ENCODE peak calls at places on chromosomes 2 and 18, in nine cellular contexts. G, F, S, Q, K, O, I, Y and H are unnamed samples. For H3K4me1, the result is how much of the 10 kb centered on the place peaks cover.

GRCh38 chr2:218465987-218466633 is 47.2 kb downstream of the VIL1 start:
- DNase-seq in S (no peak), I (peak), K (no peak), O (no peak), Q (no peak), F (no peak), Y (no peak), G (peak), H (no peak)

GRCh38 chr2:142131016-142131714 is at the start of gene LRP1B:
- DNase-seq in I (peak), Y (no peak), O (no peak), Q (no peak), S (no peak), F (no peak), K (peak), G (peak), H (no peak)

GRCh38 chr2:84846041-84846663 is 34.7 kb downstream of the TRABD2A start:
- DNase-seq in Q (no peak), I (no peak), F (no peak), Y (no peak), K (no peak), S (no peak), G (peak), O (no peak), H (no peak)

GRCh38 chr18:11178951-11179549 is 29.7 kb upstream of the PIEZO2 start:
- DNase-seq in O (no peak), S (peak), F (peak), Y (no peak), G (no peak), K (no peak), I (no peak), Q (no peak), H (peak)

GRCh38 chr2:160719116-160719515 is 225.5 kb upstream of the RBMS1 start:
- DNase-seq in O (no peak), Y (no peak), Q (no peak), K (no peak), S (no peak), G (no peak), F (no peak), I (peak), H (no peak)

GRCh38 chr2:24643051-24643450 is 150.1 kb downstream of the PTRHD1 start:
- DNase-seq in O (no peak), F (no peak), Y (no peak), S (no peak), K (no peak), I (no peak), Q (no peak), G (no peak), H (no peak)

GRCh38 chr18:75036941-75037516 is 171.9 kb downstream of the PTGR3 start:
- DNase-seq in O (no peak), G (no peak), Y (no peak), K (no peak), S (no peak), F (no peak), I (peak), Q (no peak), H (no peak)

GRCh38 chr18:59929621-59930295 is 30.0 kb downstream of the PMAIP1 start:
- DNase-seq in I (peak), O (no peak), G (no peak), S (no peak), Y (no peak), F (no peak), Q (no peak), K (no peak), H (no peak)

GRCh38 chr2:117378653-117379052 is 435.8 kb upstream of the DDX18 start:
- DNase-seq in O (no peak), Y (no peak), K (no peak), S (no peak), I (no peak), G (no peak), F (no peak), Q (no peak), H (no peak)

GRCh38 chr2:199042660-199043379 is 414.9 kb downstream of the SATB2 start:
- DNase-seq in G (no peak), K (no peak), S (no peak), O (no peak), Q (no peak), F (no peak), Y (no peak), I (no peak), H (no peak)

GRCh38 chr18:7681261-7681660 is 114.1 kb downstream of the PTPRM start:
- DNase-seq in G (no peak), Q (no peak), K (no peak), F (no peak), O (no peak), S (no peak), Y (no peak), I (no peak), H (no peak)

GRCh38 chr18:7678801-7679200 is 111.7 kb downstream of the PTPRM start:
- DNase-seq in F (no peak), K (no peak), G (no peak), S (no peak), O (no peak), I (no peak), Q (no peak), Y (no peak), H (no peak)

GRCh38 chr18:7677424-7677823 is 110.3 kb downstream of the PTPRM start:
- DNase-seq in Y (no peak), G (no peak), F (no peak), S (no peak), O (no peak), K (no peak), I (no peak), Q (no peak), H (no peak)

GRCh38 chr18:7677001-7677400 is 109.9 kb downstream of the PTPRM start:
- DNase-seq in F (no peak), Y (no peak), S (no peak), Q (no peak), O (no peak), I (no peak), K (no peak), G (no peak), H (no peak)

GRCh38 chr18:7676253-7676873 is 109.2 kb downstream of the PTPRM start:
- DNase-seq in Q (no peak), F (no peak), Y (no peak), G (no peak), S (no peak), O (no peak), K (no peak), I (no peak), H (no peak)
- H3K27ac ChIP-seq in Q (no peak), F (peak), Y (no peak), G (no peak), S (no peak), O (peak), K (no peak), I (no peak), H (peak)

DNA sequence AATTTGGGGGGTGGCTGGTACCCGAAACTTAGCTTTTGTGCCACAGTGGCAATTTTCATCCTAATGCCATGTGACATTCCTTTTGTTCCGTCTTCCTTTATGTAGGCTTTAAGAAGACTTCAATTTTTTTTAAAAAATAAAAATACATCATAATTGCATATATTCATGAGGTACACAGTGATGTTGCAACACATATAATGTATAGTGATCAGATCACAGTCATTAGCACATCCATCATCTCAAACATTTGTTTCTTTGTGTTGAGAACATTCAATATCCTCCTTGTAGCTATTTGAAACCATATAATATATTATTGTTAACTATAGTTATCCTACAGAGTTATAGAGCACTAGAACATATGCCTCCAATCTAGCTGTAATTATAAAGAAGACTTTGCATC is 6.0 kb upstream of the CLIP4 start:
- DNase-seq in Q (no peak), S (no peak), I (no peak), O (no peak), F (no peak), Y (no peak), G (no peak), K (no peak), H (no peak)
- H3K4me1 ChIP-seq in Q (under half), S (under half), I (under half), O (half or more), F (under half), Y (under half), G (under half), K (under half), H (under half)

GRCh38 chr2:83251473-83251872 is 1207.6 kb downstream of the SUCLG1 start:
- DNase-seq in I (no peak), Y (no peak), G (no peak), K (no peak), S (no peak), O (no peak), F (no peak), Q (no peak), H (no peak)
- H3K27ac ChIP-seq in I (no peak), Y (no peak), G (no peak), K (no peak), S (no peak), O (no peak), F (no peak), Q (no peak), H (no peak)

GRCh38 chr2:225276207-225276606 is 123.3 kb upstream of the NYAP2 start:
- DNase-seq in Y (no peak), Q (no peak), I (no peak), G (peak), K (no peak), S (no peak), F (no peak), O (no peak), H (no peak)

GRCh38 chr2:225270861-225271260 is 128.6 kb upstream of the NYAP2 start:
- DNase-seq in S (no peak), G (peak), O (peak), I (peak), Y (no peak), Q (no peak), K (no peak), F (no peak), H (no peak)

GRCh38 chr2:225274751-225275150 is 124.8 kb upstream of the NYAP2 start:
- DNase-seq in G (peak), F (no peak), K (no peak), Y (no peak), O (no peak), I (peak), S (no peak), Q (no peak), H (no peak)

GRCh38 chr2:225272173-225272572 is 127.3 kb upstream of the NYAP2 start:
- DNase-seq in F (no peak), I (no peak), K (no peak), Q (no peak), O (no peak), S (no peak), Y (no peak), G (no peak), H (no peak)

DNA sequence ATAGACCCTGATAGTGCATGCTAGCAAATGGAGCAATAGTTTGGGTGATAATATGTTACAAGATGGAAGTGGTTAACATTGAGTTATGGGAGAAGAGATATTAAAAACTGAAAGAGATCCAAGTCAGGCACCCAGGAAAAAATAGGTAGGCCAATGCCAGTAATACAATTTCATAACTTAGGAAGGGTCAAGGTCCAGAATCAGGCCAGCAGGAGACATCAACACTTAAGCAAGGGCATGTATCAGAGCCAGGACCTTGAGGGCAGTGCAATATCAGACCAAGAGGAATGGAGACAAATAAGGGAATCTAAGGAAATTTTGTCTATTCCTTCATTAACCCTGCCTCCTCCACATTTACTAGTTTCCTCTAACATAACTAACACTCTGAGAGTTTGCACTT is 124.1 kb upstream of the NYAP2 start:
- DNase-seq in F (no peak), G (no peak), I (no peak), Q (no peak), Y (no peak), O (no peak), K (no peak), S (no peak), H (no peak)
- H3K4me1 ChIP-seq in F (under half), G (under half), I (under half), Q (under half), Y (under half), O (under half), K (under half), S (under half), H (under half)

DNA sequence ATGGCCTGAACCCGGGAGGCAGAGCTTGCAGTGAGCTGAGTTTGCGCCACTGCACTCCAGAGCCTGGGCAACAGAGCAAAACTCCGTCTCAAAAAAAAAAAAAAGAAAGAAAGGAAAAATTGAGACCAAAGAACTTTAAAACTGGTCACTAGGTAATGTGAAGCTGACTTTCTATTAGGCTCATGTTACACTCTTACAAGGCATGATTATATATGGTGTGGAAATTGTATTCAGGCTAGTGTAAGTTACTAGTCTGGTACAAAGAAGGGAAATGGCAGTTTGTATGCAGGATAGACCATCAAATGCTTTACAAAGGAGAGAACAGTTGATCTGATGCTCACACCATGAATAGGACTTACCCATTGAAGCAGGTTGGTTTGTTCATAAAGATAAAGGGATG is 35.4 kb upstream of the ARMC9 start:
- DNase-seq in Q (no peak), I (peak), O (no peak), G (no peak), F (no peak), Y (no peak), S (no peak), K (no peak), H (no peak)
- H3K27ac ChIP-seq in Q (no peak), I (peak), O (peak), G (no peak), F (no peak), Y (no peak), S (peak), K (no peak), H (no peak)

GRCh38 chr2:201965550-201965949 is 68.1 kb upstream of the FZD7 start:
- DNase-seq in I (no peak), O (no peak), Y (no peak), Q (no peak), G (no peak), F (no peak), K (no peak), S (no peak), H (no peak)
- H3K4me1 ChIP-seq in I (under half), O (under half), Y (under half), Q (under half), G (under half), F (under half), K (under half), S (under half), H (under half)

GRCh38 chr2:234444242-234444641 is 52.6 kb downstream of the ARL4C start:
- DNase-seq in F (no peak), Q (no peak), I (peak), O (no peak), G (no peak), S (no peak), Y (no peak), K (no peak), H (no peak)
- H3K27ac ChIP-seq in F (no peak), Q (no peak), I (peak), O (no peak), G (no peak), S (no peak), Y (no peak), K (no peak), H (no peak)

DNA sequence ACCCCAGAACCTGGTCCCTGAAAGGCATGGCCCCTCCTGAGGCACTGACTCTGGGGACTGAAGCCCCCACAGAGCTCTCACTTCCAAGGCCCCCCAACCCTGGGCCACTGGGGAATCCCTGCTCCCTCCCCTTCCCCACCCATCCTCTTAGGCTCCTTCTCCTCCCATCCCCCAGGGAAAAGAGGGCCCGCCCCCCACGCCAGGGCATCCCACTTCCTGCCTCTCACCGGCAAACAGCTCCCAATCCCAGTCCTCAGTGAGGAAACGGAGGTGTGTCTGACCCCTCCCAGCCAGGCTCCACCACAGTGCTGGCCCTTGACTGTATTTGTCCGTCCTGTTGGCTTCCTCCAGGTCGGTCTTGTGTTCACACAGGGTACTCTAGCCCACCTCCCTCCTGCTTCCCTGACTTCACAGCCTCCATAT is 35.0 kb upstream of the PTMA start:
- DNase-seq in F (peak), S (no peak), Q (no peak), G (no peak), K (peak), O (peak), Y (peak), I (peak), H (peak)
- H3K4me1 ChIP-seq in F (under half), S (under half), Q (under half), G (under half), K (under half), O (under half), Y (half or more), I (under half), H (half or more)

GRCh38 chr2:42060718-42061619 is 13.1 kb downstream of the PKDCC start:
- DNase-seq in F (peak), S (peak), O (no peak), Q (no peak), K (no peak), G (no peak), Y (peak), I (peak), H (no peak)

GRCh38 chr2:42061839-42062238 is 14.0 kb downstream of the PKDCC start:
- DNase-seq in S (no peak), K (no peak), Q (no peak), O (no peak), F (peak), I (no peak), G (no peak), Y (no peak), H (no peak)

GRCh38 chr2:42064417-42064942 is 16.7 kb downstream of the PKDCC start:
- DNase-seq in S (no peak), Y (no peak), O (no peak), I (peak), K (no peak), Q (no peak), G (no peak), F (peak), H (no peak)

GRCh38 chr2:42060028-42060427 is 12.2 kb downstream of the PKDCC start:
- DNase-seq in I (peak), S (peak), O (no peak), Y (no peak), G (no peak), Q (no peak), F (peak), K (no peak), H (no peak)

DNA sequence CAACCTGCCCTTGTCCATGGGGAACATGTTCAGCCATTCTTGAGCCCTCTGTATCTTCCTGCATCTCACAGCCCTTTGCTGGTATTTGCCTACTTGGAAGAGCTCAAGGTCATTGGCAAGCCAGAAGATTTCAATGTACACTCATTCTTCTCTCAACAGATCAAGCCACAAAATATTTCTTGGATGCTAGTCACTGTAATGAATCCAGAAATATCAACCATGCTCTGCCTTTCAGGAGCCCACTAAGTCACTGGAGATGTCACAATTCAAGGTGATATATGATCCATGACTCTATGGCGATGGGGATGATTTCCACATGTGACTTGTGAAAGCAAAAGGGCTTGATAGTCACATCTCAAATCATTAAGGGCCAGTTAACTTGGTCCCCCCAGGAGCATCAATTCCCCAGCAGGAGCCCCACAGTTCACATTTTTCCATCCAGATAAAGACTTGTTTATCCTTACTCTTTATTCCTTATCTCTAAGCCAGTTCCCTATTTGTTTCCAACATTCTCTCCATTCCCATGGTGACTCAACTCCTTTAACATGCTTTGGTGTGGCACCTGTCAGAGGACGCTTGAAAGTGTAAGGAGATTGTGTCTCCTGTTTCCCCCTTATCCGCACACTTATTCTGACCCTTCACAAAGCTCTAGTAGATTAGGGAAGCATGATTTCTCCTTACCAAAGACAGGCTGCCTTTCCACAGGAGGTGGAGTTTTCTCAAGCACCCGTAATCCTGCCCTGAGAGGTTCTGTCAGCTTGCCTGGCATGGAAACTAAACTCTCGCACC is 15.8 kb downstream of the PKDCC start:
- DNase-seq in K (no peak), G (no peak), F (peak), Y (no peak), O (no peak), S (no peak), I (peak), Q (no peak), H (no peak)
- H3K27ac ChIP-seq in K (no peak), G (no peak), F (no peak), Y (peak), O (peak), S (no peak), I (no peak), Q (no peak), H (no peak)